ENCODE peak calls at places on chromosomes 16 and 17, in seven cellular contexts. One of them, this sample, is unnamed.

GRCh38 chr16:19809121-19809635 is 75.5 kb downstream of the GPRC5B start:
- DNase-seq in HCT116: no peak
- DNase-seq in K562: no peak
- DNase-seq in SK-N-SH: no peak
- DNase-seq in HepG2: no peak
- DNase-seq in GM12878: no peak
- DNase-seq in H1: no peak
- DNase-seq in this sample: no peak

GRCh38 chr17:77233635-77234334 is 93.0 kb downstream of the SEC14L1 start:
- DNase-seq in HCT116: no peak
- DNase-seq in K562: peak
- DNase-seq in SK-N-SH: no peak
- DNase-seq in HepG2: peak
- DNase-seq in GM12878: peak
- DNase-seq in H1: no peak
- DNase-seq in this sample: peak

GRCh38 chr17:16150251-16150859 is 65.0 kb downstream of the NCOR1 start:
- DNase-seq in HCT116: peak
- DNase-seq in K562: no peak
- DNase-seq in SK-N-SH: no peak
- DNase-seq in HepG2: no peak
- DNase-seq in GM12878: no peak
- DNase-seq in H1: no peak
- DNase-seq in this sample: no peak

GRCh38 chr16:68472581-68472980 is 24.3 kb upstream of the SMPD3 start:
- DNase-seq in HCT116: no peak
- DNase-seq in K562: no peak
- DNase-seq in SK-N-SH: no peak
- DNase-seq in HepG2: no peak
- DNase-seq in GM12878: no peak
- DNase-seq in H1: no peak
- DNase-seq in this sample: no peak

GRCh38 chr17:7634384-7634783 is 4.4 kb downstream of the SHBG start:
- DNase-seq in HCT116: no peak
- DNase-seq in K562: peak
- DNase-seq in SK-N-SH: peak
- DNase-seq in HepG2: no peak
- DNase-seq in GM12878: no peak
- DNase-seq in H1: peak
- DNase-seq in this sample: peak

GRCh38 chr17:56099649-56100048 is 53.6 kb upstream of the ANKFN1 start:
- DNase-seq in HCT116: no peak
- DNase-seq in K562: no peak
- DNase-seq in SK-N-SH: no peak
- DNase-seq in HepG2: no peak
- DNase-seq in GM12878: no peak
- DNase-seq in H1: no peak
- DNase-seq in this sample: no peak

GRCh38 chr17:47335101-47335936 is 11.6 kb downstream of the EFCAB13 start:
- DNase-seq in HCT116: no peak
- DNase-seq in K562: no peak
- DNase-seq in SK-N-SH: no peak
- DNase-seq in HepG2: no peak
- DNase-seq in GM12878: no peak
- DNase-seq in H1: no peak
- DNase-seq in this sample: no peak

GRCh38 chr17:57121308-57122042 is 36.4 kb downstream of the AKAP1 start:
- DNase-seq in HCT116: no peak
- DNase-seq in K562: peak
- DNase-seq in SK-N-SH: peak
- DNase-seq in HepG2: no peak
- DNase-seq in GM12878: no peak
- DNase-seq in H1: no peak
- DNase-seq in this sample: peak

GRCh38 chr17:16046966-16047365 is 47.3 kb downstream of the TTC19 start:
- DNase-seq in HCT116: no peak
- DNase-seq in K562: no peak
- DNase-seq in SK-N-SH: no peak
- DNase-seq in HepG2: no peak
- DNase-seq in GM12878: no peak
- DNase-seq in H1: no peak
- DNase-seq in this sample: no peak

GRCh38 chr17:45432405-45433113 is at the start of gene ARHGAP27:
- DNase-seq in HCT116: no peak
- DNase-seq in K562: no peak
- DNase-seq in SK-N-SH: peak
- DNase-seq in HepG2: no peak
- DNase-seq in GM12878: no peak
- DNase-seq in H1: peak
- DNase-seq in this sample: no peak

GRCh38 chr17:56903560-56903959 is 10.3 kb downstream of the TRIM25 start:
- DNase-seq in HCT116: no peak
- DNase-seq in K562: no peak
- DNase-seq in SK-N-SH: no peak
- DNase-seq in HepG2: no peak
- DNase-seq in GM12878: no peak
- DNase-seq in H1: no peak
- DNase-seq in this sample: no peak

GRCh38 chr16:57623251-57624043 is 5.0 kb upstream of the ADGRG1 start:
- DNase-seq in HCT116: peak
- DNase-seq in K562: peak
- DNase-seq in SK-N-SH: no peak
- DNase-seq in HepG2: peak
- DNase-seq in GM12878: no peak
- DNase-seq in H1: peak
- DNase-seq in this sample: no peak

GRCh38 chr16:57619606-57620315 is 8.7 kb upstream of the ADGRG1 start:
- DNase-seq in HCT116: no peak
- DNase-seq in K562: no peak
- DNase-seq in SK-N-SH: no peak
- DNase-seq in HepG2: peak
- DNase-seq in GM12878: no peak
- DNase-seq in H1: peak
- DNase-seq in this sample: peak

GRCh38 chr16:57622361-57623250 is 5.8 kb upstream of the ADGRG1 start:
- DNase-seq in HCT116: no peak
- DNase-seq in K562: no peak
- DNase-seq in SK-N-SH: no peak
- DNase-seq in HepG2: peak
- DNase-seq in GM12878: no peak
- DNase-seq in H1: no peak
- DNase-seq in this sample: peak

GRCh38 chr16:57620316-57621231 is 7.9 kb upstream of the ADGRG1 start:
- DNase-seq in HCT116: no peak
- DNase-seq in K562: no peak
- DNase-seq in SK-N-SH: no peak
- DNase-seq in HepG2: no peak
- DNase-seq in GM12878: no peak
- DNase-seq in H1: no peak
- DNase-seq in this sample: peak

DNA sequence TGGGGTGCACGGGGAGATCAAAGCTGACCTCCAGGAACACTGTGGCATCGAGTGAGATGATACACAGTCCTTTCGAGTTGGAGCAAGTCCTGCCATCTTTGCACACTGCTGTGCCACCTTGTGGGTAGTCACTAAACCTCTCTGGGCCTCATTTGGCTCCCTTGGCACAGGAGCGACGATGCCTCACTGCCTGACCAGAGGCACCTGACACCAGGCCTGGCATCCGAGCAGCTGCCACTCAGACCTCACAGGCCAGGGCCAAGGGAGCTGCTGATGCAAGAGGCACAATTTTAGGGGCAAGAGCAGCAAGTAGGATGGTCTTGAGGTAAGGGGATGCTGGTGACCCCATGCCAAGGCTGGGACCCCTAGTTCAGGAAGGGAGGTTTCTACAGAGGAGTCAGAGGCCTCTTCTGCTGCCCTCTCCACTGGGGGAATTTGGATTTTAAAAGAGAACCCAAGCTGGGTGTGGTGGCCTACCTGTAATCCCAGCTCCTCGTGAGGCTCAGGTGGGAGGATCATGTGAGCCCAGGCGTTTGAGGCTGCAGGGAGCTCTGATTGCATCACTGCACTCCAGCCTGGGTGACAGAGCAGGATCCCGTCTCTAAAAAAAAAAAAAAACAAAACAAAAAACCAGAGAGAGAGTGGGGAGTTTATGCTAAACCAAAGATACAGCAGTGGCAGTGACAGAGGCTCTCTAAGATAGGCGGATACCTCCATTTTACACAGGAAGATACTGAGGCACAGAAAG is 6.7 kb upstream of the ADGRG1 start:
- DNase-seq in HCT116: no peak
- DNase-seq in K562: no peak
- DNase-seq in SK-N-SH: no peak
- DNase-seq in HepG2: no peak
- DNase-seq in GM12878: no peak
- DNase-seq in H1: no peak
- DNase-seq in this sample: peak
- TF ChIP-seq JUND in HCT116: no peak
- TF ChIP-seq JUND in K562: no peak
- TF ChIP-seq JUND in SK-N-SH: no peak
- TF ChIP-seq JUND in HepG2: no peak
- TF ChIP-seq JUND in GM12878: no peak
- TF ChIP-seq JUND in H1: no peak
- TF ChIP-seq JUND in this sample: no peak

DNA sequence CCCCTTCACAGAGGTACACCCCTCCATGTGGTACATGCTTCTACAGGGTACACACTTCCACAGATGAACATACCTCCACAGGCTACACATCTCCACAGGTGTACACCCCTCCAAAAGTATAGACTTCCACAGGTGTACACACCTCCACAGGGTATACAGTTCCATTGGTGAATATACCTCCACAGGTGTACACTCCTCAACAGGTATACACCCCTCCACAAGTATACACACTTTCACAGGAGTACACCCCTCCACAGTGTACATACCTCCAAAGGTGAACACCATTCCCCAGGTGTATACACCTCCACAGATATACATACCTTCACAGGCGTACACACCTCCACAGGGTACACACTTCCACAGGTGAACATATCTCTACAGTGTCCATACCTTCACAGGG is 9.4 kb downstream of the FOXN1 start:
- DNase-seq in HCT116: no peak
- DNase-seq in K562: no peak
- DNase-seq in SK-N-SH: no peak
- DNase-seq in HepG2: no peak
- DNase-seq in GM12878: no peak
- DNase-seq in H1: no peak
- DNase-seq in this sample: no peak
- TF ChIP-seq JUND in HCT116: no peak
- TF ChIP-seq JUND in K562: no peak
- TF ChIP-seq JUND in SK-N-SH: no peak
- TF ChIP-seq JUND in HepG2: no peak
- TF ChIP-seq JUND in GM12878: no peak
- TF ChIP-seq JUND in H1: no peak
- TF ChIP-seq JUND in this sample: no peak

GRCh38 chr17:83183951-83184506 is 104.6 kb downstream of the METRNL start:
- DNase-seq in HCT116: no peak
- DNase-seq in K562: no peak
- DNase-seq in SK-N-SH: no peak
- DNase-seq in HepG2: no peak
- DNase-seq in GM12878: no peak
- DNase-seq in H1: peak
- DNase-seq in this sample: no peak
- TF ChIP-seq JUND in HCT116: no peak
- TF ChIP-seq JUND in K562: no peak
- TF ChIP-seq JUND in SK-N-SH: no peak
- TF ChIP-seq JUND in HepG2: no peak
- TF ChIP-seq JUND in GM12878: no peak
- TF ChIP-seq JUND in H1: no peak
- TF ChIP-seq JUND in this sample: no peak

GRCh38 chr17:83084214-83084613 is 4.8 kb downstream of the METRNL start:
- DNase-seq in HCT116: no peak
- DNase-seq in K562: no peak
- DNase-seq in SK-N-SH: no peak
- DNase-seq in HepG2: no peak
- DNase-seq in GM12878: no peak
- DNase-seq in H1: no peak
- DNase-seq in this sample: no peak

GRCh38 chr17:83085103-83085502 is 5.7 kb downstream of the METRNL start:
- DNase-seq in HCT116: no peak
- DNase-seq in K562: no peak
- DNase-seq in SK-N-SH: no peak
- DNase-seq in HepG2: no peak
- DNase-seq in GM12878: no peak
- DNase-seq in H1: no peak
- DNase-seq in this sample: no peak

GRCh38 chr17:83083368-83084201 is 4.2 kb downstream of the METRNL start:
- DNase-seq in HCT116: no peak
- DNase-seq in K562: no peak
- DNase-seq in SK-N-SH: peak
- DNase-seq in HepG2: no peak
- DNase-seq in GM12878: no peak
- DNase-seq in H1: no peak
- DNase-seq in this sample: peak

GRCh38 chr17:83085526-83086196 is 6.3 kb downstream of the METRNL start:
- DNase-seq in HCT116: no peak
- DNase-seq in K562: no peak
- DNase-seq in SK-N-SH: no peak
- DNase-seq in HepG2: no peak
- DNase-seq in GM12878: no peak
- DNase-seq in H1: no peak
- DNase-seq in this sample: no peak

GRCh38 chr17:83084621-83085056 is 5.2 kb downstream of the METRNL start:
- DNase-seq in HCT116: no peak
- DNase-seq in K562: no peak
- DNase-seq in SK-N-SH: no peak
- DNase-seq in HepG2: no peak
- DNase-seq in GM12878: no peak
- DNase-seq in H1: no peak
- DNase-seq in this sample: no peak
- TF ChIP-seq JUND in HCT116: no peak
- TF ChIP-seq JUND in K562: no peak
- TF ChIP-seq JUND in SK-N-SH: no peak
- TF ChIP-seq JUND in HepG2: no peak
- TF ChIP-seq JUND in GM12878: no peak
- TF ChIP-seq JUND in H1: no peak
- TF ChIP-seq JUND in this sample: no peak

This sample was measured in T47D.